ENCODE peak calls at places on chromosomes 13 and 19, in seven cellular contexts. U is cardiac muscle cell, V is ascending aorta, G is left ventricle myocardium inferior, J is upper lobe of right lung, L is endodermal cell, W is A549. Y is an unnamed sample. For H3K4me1, the result is how much of the 10 kb centered on the place peaks cover.

GRCh38 chr13:94093652-94094310 is 385.7 kb downstream of the DCT start:
- DNase-seq in G (no peak), W (no peak), U (no peak), V (no peak), J (no peak), L (no peak), Y (no peak)

GRCh38 chr19:17830567-17831418 is 9.5 kb upstream of the INSL3 start:
- DNase-seq in G (no peak), U (peak), J (peak), V (no peak), L (peak), W (peak), Y (peak)

GRCh38 chr13:113489549-113490495 is 689 bp downstream of the DCUN1D2 start:
- DNase-seq in V (no peak), U (peak), J (no peak), L (peak), G (no peak), W (no peak), Y (no peak)

GRCh38 chr13:111850976-111851375 is 216.0 kb upstream of the SOX1 start:
- DNase-seq in G (no peak), J (no peak), U (no peak), V (no peak), W (no peak), L (no peak), Y (no peak)

GRCh38 chr19:41426952-41427646 is at the start of gene B3GNT8:
- DNase-seq in V (peak), L (peak), J (peak), G (peak), W (no peak), U (peak), Y (peak)

GRCh38 chr13:72204291-72204690 is 337.3 kb upstream of the DACH1 start:
- DNase-seq in W (no peak), G (no peak), U (no peak), J (no peak), L (no peak), V (no peak), Y (no peak)

GRCh38 chr19:30742981-30743380 is 370.8 kb downstream of the ZNF536 start:
- DNase-seq in V (no peak), J (no peak), W (no peak), G (no peak), U (no peak), L (no peak), Y (no peak)

GRCh38 chr13:113148407-113148806 is 10.0 kb upstream of the PROZ start:
- DNase-seq in L (no peak), V (peak), U (no peak), G (no peak), W (no peak), J (no peak), Y (no peak)

GRCh38 chr19:13849277-13849676 is 27.7 kb upstream of the NANOS3 start:
- DNase-seq in U (no peak), W (no peak), J (no peak), V (no peak), G (no peak), L (no peak), Y (no peak)

GRCh38 chr13:43835701-43836100 is 43.8 kb downstream of the CCDC122 start:
- DNase-seq in W (no peak), J (no peak), G (no peak), U (peak), L (no peak), V (no peak), Y (no peak)

GRCh38 chr13:73107970-73108369 is 49.2 kb downstream of the KLF5 start:
- DNase-seq in J (no peak), V (no peak), G (no peak), U (no peak), L (no peak), W (no peak), Y (no peak)

GRCh38 chr19:55287361-55288079 is 3.7 kb downstream of the BRSK1 start:
- DNase-seq in J (no peak), G (no peak), V (no peak), L (no peak), W (no peak), U (no peak), Y (no peak)

GRCh38 chr13:60627071-60627686 is 230.2 kb downstream of the TDRD3 start:
- DNase-seq in W (peak), U (peak), L (peak), J (no peak), V (no peak), G (no peak), Y (no peak)

GRCh38 chr19:48633148-48634035 is 3.8 kb downstream of the DBP start:
- DNase-seq in J (no peak), W (no peak), G (no peak), U (no peak), V (no peak), L (peak), Y (no peak)

GRCh38 chr19:42076375-42076944 is 494 bp downstream of the ZNF574 start:
- DNase-seq in W (no peak), J (no peak), L (no peak), U (no peak), G (no peak), V (peak), Y (no peak)

GRCh38 chr19:44308011-44308410 is 3.2 kb upstream of the ZNF235 start:
- DNase-seq in V (no peak), J (no peak), W (no peak), L (no peak), U (peak), G (no peak), Y (no peak)

GRCh38 chr13:62309904-62310303 is 894.3 kb upstream of the PCDH20 start:
- DNase-seq in V (no peak), G (no peak), U (no peak), L (no peak), J (no peak), W (no peak), Y (no peak)

GRCh38 chr13:109856350-109856749 is 70.0 kb upstream of the IRS2 start:
- DNase-seq in V (no peak), G (no peak), W (no peak), L (no peak), J (no peak), U (no peak), Y (no peak)

GRCh38 chr13:23703241-23703640 is 133.0 kb downstream of the TNFRSF19 start:
- DNase-seq in W (no peak), G (no peak), J (no peak), U (peak), V (no peak), L (no peak), Y (no peak)

GRCh38 chr13:24243311-24243710 is 66.1 kb upstream of the C1QTNF9 start:
- DNase-seq in W (no peak), L (no peak), V (no peak), U (no peak), G (no peak), J (no peak), Y (no peak)

GRCh38 chr19:40754611-40755247 is 3.7 kb downstream of the SNRPA start:
- DNase-seq in U (peak), J (no peak), G (no peak), L (no peak), W (peak), V (no peak), Y (no peak)

GRCh38 chr13:24112791-24113190 is 47.7 kb upstream of the SPATA13 start:
- DNase-seq in V (no peak), G (no peak), U (peak), W (no peak), J (no peak), L (no peak), Y (no peak)

GRCh38 chr13:49082653-49083536 is 107.2 kb downstream of the FNDC3A start:
- DNase-seq in W (no peak), V (no peak), J (no peak), U (peak), L (no peak), G (no peak), Y (peak)

GRCh38 chr19:22422220-22422619 is at the start of gene ZNF98:
- DNase-seq in J (no peak), G (peak), U (peak), L (no peak), W (no peak), V (peak), Y (no peak)

GRCh38 chr19:2282062-2282861 is at the start of gene PEAK3:
- DNase-seq in W (no peak), V (peak), G (peak), L (peak), U (peak), J (peak), Y (peak)

GRCh38 chr19:34500656-34501120 is 19.1 kb downstream of the WTIP start:
- DNase-seq in V (peak), U (no peak), W (no peak), L (peak), J (peak), G (peak), Y (no peak)

GRCh38 chr13:100721885-100722512 is 47.4 kb upstream of the TMTC4 start:
- DNase-seq in U (peak), V (no peak), J (no peak), L (peak), G (no peak), W (peak), Y (no peak)

GRCh38 chr19:2552859-2553258 is 76.9 kb downstream of the GADD45B start:
- DNase-seq in G (peak), L (no peak), W (no peak), V (no peak), J (no peak), U (no peak), Y (no peak)

GRCh38 chr19:871446-872265 is 12.2 kb downstream of the CFD start:
- DNase-seq in J (no peak), G (no peak), U (peak), L (peak), W (peak), V (no peak), Y (no peak)

GRCh38 chr13:50123515-50123861 is 108.2 kb downstream of the KCNRG start:
- DNase-seq in V (no peak), L (no peak), J (no peak), G (no peak), U (no peak), W (no peak), Y (no peak)
- H3K4me1 ChIP-seq in V (under half), L (under half), J (under half), G (half or more), U (under half), W (under half), Y (under half)

GRCh38 chr19:38722947-38723605 is 21.2 kb downstream of the CAPN12 start:
- DNase-seq in V (no peak), L (peak), W (no peak), G (no peak), U (no peak), J (no peak), Y (no peak)
- H3K4me1 ChIP-seq in V (under half), L (under half), W (under half), G (half or more), U (under half), J (under half), Y (under half)

DNA sequence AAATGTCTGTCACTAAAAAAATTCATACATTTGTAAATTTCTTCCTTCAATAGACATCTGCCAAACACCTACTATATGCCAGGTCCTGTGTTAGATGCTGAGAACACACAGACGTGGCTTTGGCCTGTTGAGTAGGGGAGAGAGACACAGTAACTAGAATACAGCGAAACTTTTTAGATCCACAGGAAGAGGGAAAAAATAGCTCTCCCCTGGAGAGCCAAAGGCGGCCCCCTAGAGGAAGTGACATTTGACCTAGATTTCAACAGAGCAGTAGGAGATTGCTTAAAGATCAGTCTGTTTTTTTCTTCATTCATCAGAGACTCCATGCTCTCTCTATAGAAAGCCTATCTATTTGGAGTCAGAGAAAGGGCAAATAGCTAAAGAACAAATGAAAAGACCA is 11.3 kb downstream of the LCP1 start:
- DNase-seq in L (no peak), W (no peak), V (no peak), J (no peak), G (no peak), U (peak), Y (no peak)
- H3K4me1 ChIP-seq in L (under half), W (under half), V (under half), J (under half), G (under half), U (under half), Y (under half)

DNA sequence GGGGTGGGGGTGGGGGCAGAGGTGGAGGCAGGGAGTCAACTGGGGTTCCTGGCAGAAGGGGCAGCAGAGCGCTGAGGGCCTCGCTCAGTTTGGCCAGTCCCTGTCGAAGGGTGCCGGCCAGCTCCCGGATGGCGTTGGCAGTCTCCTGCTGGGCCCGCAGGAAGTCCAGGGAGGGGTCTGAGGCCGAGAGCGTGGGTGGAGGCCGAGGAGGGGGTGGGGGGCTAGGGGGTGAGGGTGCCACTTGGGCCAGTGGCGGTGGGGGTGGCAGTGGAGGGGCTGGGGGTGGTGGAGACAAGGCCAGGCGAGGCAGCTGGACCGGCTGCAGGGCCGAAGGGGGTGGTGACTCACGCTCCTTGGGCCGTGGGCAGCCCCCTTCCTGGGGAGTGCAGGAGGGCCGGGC is 4.9 kb upstream of the IRF2BP1 start:
- DNase-seq in U (no peak), J (no peak), W (no peak), G (no peak), L (no peak), V (no peak), Y (no peak)
- H3K4me1 ChIP-seq in U (under half), J (under half), W (under half), G (under half), L (under half), V (under half), Y (under half)

Y was measured in RWPE2.